ENCODE peak calls at places on chromosome 4, in eight cellular contexts. One of them, this sample, is unnamed.

GRCh38 chr4:109729155-109729562 is 711 bp downstream of the PLA2G12A start:
- DNase-seq in Right ventricle myocardium inferior: no peak
- DNase-seq in NCI-H146: peak; percentile 23
- DNase-seq in activated CD8-positive, alpha-beta memory T cell treated with anti-CD3 and anti-CD28 coated beads for 48 hours: no peak
- DNase-seq in H9: no peak
- DNase-seq in lung microvascular endothelial cell: no peak
- DNase-seq in AG08396: no peak
- DNase-seq in GM03348: peak; percentile 4
- DNase-seq in this sample: no peak

GRCh38 chr4:145954924-145955339 is 16.3 kb upstream of the ZNF827 start:
- DNase-seq in Right ventricle myocardium inferior: no peak
- DNase-seq in NCI-H146: no peak
- DNase-seq in activated CD8-positive, alpha-beta memory T cell treated with anti-CD3 and anti-CD28 coated beads for 48 hours: no peak
- DNase-seq in H9: no peak
- DNase-seq in lung microvascular endothelial cell: peak; percentile 88
- DNase-seq in AG08396: peak; percentile 18
- DNase-seq in GM03348: peak; percentile 26
- DNase-seq in this sample: no peak

GRCh38 chr4:128565565-128566186 is 243.8 kb upstream of the JADE1 start:
- DNase-seq in Right ventricle myocardium inferior: no peak
- DNase-seq in NCI-H146: peak; percentile 0
- DNase-seq in activated CD8-positive, alpha-beta memory T cell treated with anti-CD3 and anti-CD28 coated beads for 48 hours: no peak
- DNase-seq in H9: peak; percentile 83
- DNase-seq in lung microvascular endothelial cell: peak; percentile 60
- DNase-seq in AG08396: peak; percentile 25
- DNase-seq in GM03348: no peak
- DNase-seq in this sample: peak; percentile 10

GRCh38 chr4:55069248-55069647 is 56.1 kb downstream of the KDR start:
- DNase-seq in Right ventricle myocardium inferior: no peak
- DNase-seq in NCI-H146: no peak
- DNase-seq in activated CD8-positive, alpha-beta memory T cell treated with anti-CD3 and anti-CD28 coated beads for 48 hours: no peak
- DNase-seq in H9: no peak
- DNase-seq in lung microvascular endothelial cell: peak; percentile 99
- DNase-seq in AG08396: no peak
- DNase-seq in GM03348: peak; percentile 30
- DNase-seq in this sample: no peak

GRCh38 chr4:76585897-76586360 is 150.9 kb downstream of the SHROOM3 start:
- DNase-seq in Right ventricle myocardium inferior: peak; percentile 84
- DNase-seq in NCI-H146: no peak
- DNase-seq in activated CD8-positive, alpha-beta memory T cell treated with anti-CD3 and anti-CD28 coated beads for 48 hours: peak; percentile 14
- DNase-seq in H9: peak; percentile 97
- DNase-seq in lung microvascular endothelial cell: peak; percentile 51
- DNase-seq in AG08396: no peak
- DNase-seq in GM03348: peak; percentile 75
- DNase-seq in this sample: peak; percentile 95

GRCh38 chr4:1365271-1366178 is 18.5 kb downstream of the UVSSA start:
- DNase-seq in Right ventricle myocardium inferior: peak; percentile 23
- DNase-seq in NCI-H146: peak; percentile 82
- DNase-seq in activated CD8-positive, alpha-beta memory T cell treated with anti-CD3 and anti-CD28 coated beads for 48 hours: no peak
- DNase-seq in H9: peak; percentile 61
- DNase-seq in lung microvascular endothelial cell: no peak
- DNase-seq in AG08396: no peak
- DNase-seq in GM03348: no peak
- DNase-seq in this sample: no peak

GRCh38 chr4:39655866-39656265 is 17.2 kb upstream of the SMIM14 start:
- DNase-seq in Right ventricle myocardium inferior: no peak
- DNase-seq in NCI-H146: no peak
- DNase-seq in activated CD8-positive, alpha-beta memory T cell treated with anti-CD3 and anti-CD28 coated beads for 48 hours: no peak
- DNase-seq in H9: no peak
- DNase-seq in lung microvascular endothelial cell: no peak
- DNase-seq in AG08396: no peak
- DNase-seq in GM03348: no peak
- DNase-seq in this sample: no peak

GRCh38 chr4:108166038-108166437 is 2.7 kb downstream of the LEF1 start:
- DNase-seq in Right ventricle myocardium inferior: no peak
- DNase-seq in NCI-H146: no peak
- DNase-seq in activated CD8-positive, alpha-beta memory T cell treated with anti-CD3 and anti-CD28 coated beads for 48 hours: no peak
- DNase-seq in H9: no peak
- DNase-seq in lung microvascular endothelial cell: no peak
- DNase-seq in AG08396: no peak
- DNase-seq in GM03348: no peak
- DNase-seq in this sample: no peak

GRCh38 chr4:88158360-88159136 is at the start of gene ABCG2:
- DNase-seq in Right ventricle myocardium inferior: peak; percentile 69
- DNase-seq in NCI-H146: no peak
- DNase-seq in activated CD8-positive, alpha-beta memory T cell treated with anti-CD3 and anti-CD28 coated beads for 48 hours: peak; percentile 43
- DNase-seq in H9: peak; percentile 78
- DNase-seq in lung microvascular endothelial cell: peak; percentile 78
- DNase-seq in AG08396: peak; percentile 53
- DNase-seq in GM03348: peak; percentile 46
- DNase-seq in this sample: no peak

GRCh38 chr4:173252024-173252935 is 81.9 kb downstream of the HMGB2 start:
- DNase-seq in Right ventricle myocardium inferior: peak; percentile 74
- DNase-seq in NCI-H146: peak; percentile 93
- DNase-seq in activated CD8-positive, alpha-beta memory T cell treated with anti-CD3 and anti-CD28 coated beads for 48 hours: no peak
- DNase-seq in H9: no peak
- DNase-seq in lung microvascular endothelial cell: peak; percentile 99
- DNase-seq in AG08396: peak; percentile 68
- DNase-seq in GM03348: peak; percentile 80
- DNase-seq in this sample: peak; percentile 90

GRCh38 chr4:153039542-153040185 is 103.5 kb downstream of the FHDC1 start:
- DNase-seq in Right ventricle myocardium inferior: no peak
- DNase-seq in NCI-H146: no peak
- DNase-seq in activated CD8-positive, alpha-beta memory T cell treated with anti-CD3 and anti-CD28 coated beads for 48 hours: no peak
- DNase-seq in H9: no peak
- DNase-seq in lung microvascular endothelial cell: no peak
- DNase-seq in AG08396: no peak
- DNase-seq in GM03348: no peak
- DNase-seq in this sample: no peak

GRCh38 chr4:22692736-22693135 is at the start of gene GBA3:
- DNase-seq in Right ventricle myocardium inferior: peak; percentile 51
- DNase-seq in NCI-H146: peak; percentile 12
- DNase-seq in activated CD8-positive, alpha-beta memory T cell treated with anti-CD3 and anti-CD28 coated beads for 48 hours: no peak
- DNase-seq in H9: no peak
- DNase-seq in lung microvascular endothelial cell: no peak
- DNase-seq in AG08396: no peak
- DNase-seq in GM03348: no peak
- DNase-seq in this sample: no peak

GRCh38 chr4:185256444-185256843 is 47.0 kb downstream of the SNX25 start:
- DNase-seq in Right ventricle myocardium inferior: no peak
- DNase-seq in NCI-H146: no peak
- DNase-seq in activated CD8-positive, alpha-beta memory T cell treated with anti-CD3 and anti-CD28 coated beads for 48 hours: no peak
- DNase-seq in H9: no peak
- DNase-seq in lung microvascular endothelial cell: no peak
- DNase-seq in AG08396: no peak
- DNase-seq in GM03348: peak; percentile 23
- DNase-seq in this sample: no peak

This sample was measured in NCI-H510A treated with DMSO at 0.1 percent for 48 hours.